ENCODE peak calls at places on chromosomes 3 and 15, in four cellular contexts. S is IMR-90, W is K562, K is GM12878. D is an unnamed sample.
A peak's percentile ranks its signal among the peaks of the same experiment; 100 is the strongest.

GRCh38 chr3:40249168-40249567 is 60.3 kb upstream of the EIF1B start:
- DNase-seq in S (no peak), K (no peak), W (no peak), D (no peak)

GRCh38 chr15:28920781-28921331 is 35.1 kb downstream of the APBA2 start:
- DNase-seq in S (no peak), W (no peak), K (no peak), D (no peak)

GRCh38 chr3:13112521-13113345 is 39.5 kb upstream of the IQSEC1 start:
- DNase-seq in W (no peak), S (no peak), K (no peak), D (no peak)

GRCh38 chr3:127690106-127690505 is 17.4 kb downstream of the ABTB1 start:
- DNase-seq in S (peak; percentile 61), K (no peak), W (no peak), D (no peak)

GRCh38 chr15:62896380-62896866 is 146.1 kb upstream of the TPM1 start:
- DNase-seq in W (no peak), S (no peak), K (no peak), D (no peak)

GRCh38 chr15:68774521-68775293 is 46.0 kb downstream of the ANP32A start:
- DNase-seq in K (no peak), W (no peak), S (no peak), D (no peak)

GRCh38 chr3:3065876-3066275 is 44.3 kb downstream of the IL5RA start:
- DNase-seq in K (no peak), S (peak; percentile 48), W (no peak), D (no peak)

GRCh38 chr3:23942546-23942945 is 2.5 kb upstream of the NR1D2 start:
- DNase-seq in K (no peak), W (no peak), S (no peak), D (no peak)

GRCh38 chr15:31452595-31453557 is 126.2 kb downstream of the KLF13 start:
- DNase-seq in W (no peak), S (no peak), K (no peak), D (no peak)

GRCh38 chr15:90808517-90808939 is 59.9 kb upstream of the FURIN start:
- DNase-seq in W (no peak), K (no peak), S (no peak), D (no peak)

GRCh38 chr15:63015618-63016017 is 26.9 kb upstream of the TPM1 start:
- DNase-seq in K (no peak), S (peak; percentile 80), W (no peak), D (peak; percentile 70)

GRCh38 chr3:52529376-52530333 is 4.0 kb downstream of the NT5DC2 start:
- DNase-seq in K (no peak), W (no peak), S (peak; percentile 46), D (peak; percentile 53)

GRCh38 chr15:43520138-43520537 is 2.7 kb downstream of the MAP1A start:
- DNase-seq in K (no peak), W (no peak), S (no peak), D (no peak)

GRCh38 chr3:4548356-4548755 is 55.2 kb downstream of the ITPR1 start:
- DNase-seq in S (no peak), W (no peak), K (no peak), D (no peak)

GRCh38 chr3:45688194-45688881 is 858 bp upstream of the SACM1L start:
- DNase-seq in K (no peak), S (peak; percentile 33), W (peak; percentile 77), D (peak; percentile 61)

GRCh38 chr15:40238927-40239591 is at the start of gene PAK6:
- DNase-seq in W (peak; percentile 60), S (peak; percentile 53), K (no peak), D (peak; percentile 11)

GRCh38 chr15:83960192-83960829 is 275.3 kb upstream of the GOLGA6L4 start:
- DNase-seq in W (no peak), K (no peak), S (no peak), D (no peak)
- H2AFZ ChIP-seq in W (no peak overlapping the region), K (no peak overlapping the region), S (no peak overlapping the region), D (no peak overlapping the region)

GRCh38 chr3:47541583-47542108 is 28.1 kb upstream of the ELP6 start:
- DNase-seq in S (no peak), K (no peak), W (no peak), D (no peak)

GRCh38 chr3:47540281-47540680 is 26.8 kb upstream of the ELP6 start:
- DNase-seq in W (no peak), K (no peak), S (peak; percentile 21), D (no peak)

GRCh38 chr3:47536967-47537366 is 23.5 kb upstream of the ELP6 start:
- DNase-seq in K (no peak), S (no peak), W (no peak), D (no peak)

DNA sequence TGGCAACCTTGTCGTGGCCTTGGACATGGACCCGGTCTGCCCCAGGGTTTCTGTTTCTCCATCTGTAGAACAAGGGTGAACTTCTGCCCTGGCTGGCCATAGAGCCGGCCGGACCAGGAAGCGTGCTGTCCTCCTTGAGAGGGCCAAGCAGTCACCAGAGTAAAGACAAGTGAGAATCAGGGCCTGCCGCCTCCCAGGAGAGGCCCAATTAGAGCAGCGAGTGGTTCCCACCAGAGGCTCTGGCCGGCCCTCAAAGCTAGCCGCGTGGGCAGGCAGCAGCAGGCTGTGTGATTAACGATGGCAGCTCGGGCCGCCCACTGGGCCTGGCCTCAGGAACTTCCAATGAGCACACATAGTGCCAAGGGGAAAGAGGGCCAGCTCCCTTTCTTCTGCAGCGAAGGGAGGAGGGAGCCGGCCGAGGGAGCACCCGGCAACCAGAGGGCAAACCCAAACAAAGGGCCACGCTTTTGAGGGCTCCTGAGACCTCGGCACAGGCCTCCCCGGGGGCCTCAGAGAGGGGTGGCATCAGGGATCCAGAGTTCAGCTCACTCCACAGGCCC is 29.2 kb upstream of the ELP6 start:
- DNase-seq in S (peak; percentile 16), K (no peak), W (peak; percentile 37), D (no peak)
- TF ChIP-seq FOS in S (no peak), K (no peak), W (no peak), D (no peak)

GRCh38 chr3:157089455-157090221 is 70.3 kb downstream of the CCNL1 start:
- DNase-seq in S (peak; percentile 71), W (peak; percentile 59), K (peak; percentile 69), D (peak; percentile 79)

GRCh38 chr3:157086775-157087174 is 73.2 kb downstream of the CCNL1 start:
- DNase-seq in S (no peak), K (no peak), W (no peak), D (no peak)

GRCh38 chr3:157088133-157088488 is 71.8 kb downstream of the CCNL1 start:
- DNase-seq in S (no peak), W (no peak), K (no peak), D (no peak)

GRCh38 chr3:157087398-157088132 is 72.4 kb downstream of the CCNL1 start:
- DNase-seq in K (no peak), W (no peak), S (no peak), D (no peak)

GRCh38 chr3:157088506-157089454 is 71.2 kb downstream of the CCNL1 start:
- DNase-seq in W (peak; percentile 98), S (peak; percentile 94), K (peak; percentile 93), D (peak; percentile 96)
- TF ChIP-seq CTCF in W (peak; percentile 4), S (peak; percentile 19), K (peak; percentile 2), D (peak; percentile 9)

GRCh38 chr3:70740082-70740481 is 427.6 kb upstream of the MDFIC2 start:
- DNase-seq in S (no peak), W (no peak), K (no peak), D (no peak)
- H2AFZ ChIP-seq in S (no peak overlapping the region), W (no peak overlapping the region), K (no peak overlapping the region), D (no peak overlapping the region)

GRCh38 chr15:60184579-60184978 is 180.5 kb downstream of the FOXB1 start:
- DNase-seq in S (peak; percentile 1), W (no peak), K (no peak), D (no peak)
- TF ChIP-seq FOS in S (no peak), W (no peak), K (no peak), D (no peak)

GRCh38 chr3:167885277-167885676 is 149.8 kb downstream of the SERPINI1 start:
- DNase-seq in S (no peak), W (no peak), K (no peak), D (no peak)
- TF ChIP-seq CTCF in S (no peak), W (no peak), K (no peak), D (no peak)

DNA sequence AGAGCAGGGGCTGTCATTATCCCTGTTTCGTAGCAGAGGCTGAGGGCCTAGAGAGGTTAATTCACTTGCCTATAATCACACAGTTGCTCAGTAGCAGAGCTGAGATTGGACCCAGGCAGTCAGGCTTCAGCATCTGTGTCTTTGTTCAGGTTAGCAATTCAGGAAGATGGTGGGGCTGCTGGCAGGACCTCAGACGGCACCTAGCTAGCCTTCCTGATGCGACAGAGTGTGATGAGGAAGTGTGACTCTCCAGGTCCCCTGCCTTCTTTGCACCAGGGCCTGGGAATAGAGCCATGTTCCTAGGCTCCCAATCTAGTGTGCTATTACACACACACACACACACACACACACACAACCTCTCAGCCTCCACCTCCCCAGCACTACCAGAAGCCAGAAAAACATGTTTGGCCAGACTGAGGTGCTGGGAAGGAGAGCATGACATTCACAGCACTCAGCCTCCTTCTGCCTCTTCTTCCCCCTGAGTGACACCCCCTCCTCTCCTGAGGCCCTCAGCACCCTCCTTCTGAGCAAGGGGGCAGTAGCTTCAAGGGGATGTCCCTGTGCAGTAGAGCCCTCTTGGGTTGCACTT is 88.9 kb downstream of the TLE3 start:
- DNase-seq in K (no peak), W (no peak), S (no peak), D (no peak)
- H2AFZ ChIP-seq in K (no peak overlapping the region), W (no peak overlapping the region), S (no peak overlapping the region), D (no peak overlapping the region)

GRCh38 chr15:91855684-91856553 is 2.4 kb downstream of the SLCO3A1 start:
- DNase-seq in W (no peak), S (no peak), K (peak; percentile 33), D (no peak)
- TF ChIP-seq FOS in W (no peak), S (no peak), K (no peak), D (no peak)

GRCh38 chr15:85592148-85592547 is 202.6 kb downstream of the KLHL25 start:
- DNase-seq in W (no peak), S (peak; percentile 86), K (no peak), D (peak; percentile 93)
- TF ChIP-seq CTCF in W (peak; percentile 12), S (peak; percentile 53), K (no peak), D (no peak)

DNA sequence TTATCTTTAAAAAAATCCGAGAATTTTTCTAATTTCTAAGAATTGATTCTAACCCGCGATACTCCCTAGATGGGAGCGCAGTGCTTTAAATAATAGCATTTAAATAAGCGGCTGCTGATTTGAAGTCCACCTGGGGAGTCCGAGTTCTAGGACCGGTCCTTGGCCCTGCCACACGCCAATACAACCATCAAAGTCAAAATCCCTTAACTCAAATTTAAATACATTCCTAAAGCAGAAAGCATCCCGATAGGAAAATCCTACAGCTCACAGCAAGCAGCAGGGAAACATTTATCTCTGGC is 508 bp upstream of the ECT2 start:
- DNase-seq in K (no peak), S (no peak), W (no peak), D (no peak)
- H2AFZ ChIP-seq in K (peak overlapping the region; percentile 98), S (peak overlapping the region; percentile 19), W (peak overlapping the region; percentile 85), D (no peak overlapping the region)